ENCODE peak calls at places on chromosomes 2 and 18, in eight cellular contexts. O, X, N, K, U, V, A and I are unnamed samples.

GRCh38 chr2:19776941-19777514 is 124.8 kb downstream of the TTC32 start:
- ATAC-seq in O (no peak), X (no peak), N (no peak), K (no peak), U (no peak), V (no peak), A (no peak), I (no peak)

GRCh38 chr2:227576812-227577211 is 21.9 kb upstream of the SCYGR2 start:
- ATAC-seq in O (no peak), X (no peak), N (no peak), K (no peak), U (no peak), V (no peak), A (no peak), I (no peak)

GRCh38 chr2:68516051-68516771 is 48.8 kb downstream of the APLF start:
- ATAC-seq in O (no peak), X (no peak), N (no peak), K (no peak), U (no peak), V (no peak), A (no peak), I (no peak)

GRCh38 chr18:63079114-63079513 is 240.5 kb downstream of the BCL2 start:
- ATAC-seq in O (no peak), X (no peak), N (peak), K (no peak), U (peak), V (no peak), A (peak), I (no peak)

GRCh38 chr2:177355874-177356273 is 36.7 kb upstream of the AGPS start:
- ATAC-seq in O (no peak), X (no peak), N (no peak), K (no peak), U (no peak), V (no peak), A (no peak), I (no peak)

GRCh38 chr2:218290316-218291261 is 1.7 kb downstream of the TMBIM1 start:
- ATAC-seq in O (no peak), X (no peak), N (peak), K (no peak), U (no peak), V (no peak), A (no peak), I (no peak)

GRCh38 chr18:848062-848795 is 36.2 kb upstream of the YES1 start:
- ATAC-seq in O (no peak), X (peak), N (no peak), K (peak), U (no peak), V (peak), A (no peak), I (no peak)

GRCh38 chr2:240591226-240591625 is 4.7 kb downstream of the CAPN10 start:
- ATAC-seq in O (no peak), X (no peak), N (no peak), K (no peak), U (no peak), V (no peak), A (no peak), I (no peak)

GRCh38 chr2:163887182-163887581 is 151.4 kb upstream of the FIGN start:
- ATAC-seq in O (no peak), X (no peak), N (no peak), K (no peak), U (no peak), V (no peak), A (no peak), I (no peak)

GRCh38 chr18:51128533-51128932 is 68.9 kb downstream of the MEX3C start:
- ATAC-seq in O (no peak), X (no peak), N (no peak), K (no peak), U (no peak), V (no peak), A (no peak), I (no peak)

GRCh38 chr2:36708119-36708741 is 11.7 kb downstream of the VIT start:
- ATAC-seq in O (no peak), X (no peak), N (no peak), K (no peak), U (peak), V (no peak), A (no peak), I (peak)

GRCh38 chr18:35186491-35187034 is 54.3 kb upstream of the ZNF397 start:
- ATAC-seq in O (no peak), X (no peak), N (no peak), K (no peak), U (no peak), V (no peak), A (no peak), I (no peak)

GRCh38 chr2:18885457-18885856 is 296.1 kb upstream of the NT5C1B start:
- ATAC-seq in O (no peak), X (no peak), N (no peak), K (no peak), U (no peak), V (no peak), A (no peak), I (no peak)

GRCh38 chr2:46978696-46979095 is 63.1 kb upstream of the MCFD2 start:
- ATAC-seq in O (no peak), X (no peak), N (no peak), K (no peak), U (no peak), V (no peak), A (no peak), I (no peak)

GRCh38 chr2:42970151-42970550 is 177.8 kb upstream of the HAAO start:
- ATAC-seq in O (no peak), X (no peak), N (no peak), K (no peak), U (no peak), V (no peak), A (no peak), I (no peak)

GRCh38 chr2:241410739-241411176 is 54.7 kb downstream of the FARP2 start:
- ATAC-seq in O (no peak), X (no peak), N (no peak), K (peak), U (peak), V (peak), A (no peak), I (peak)

GRCh38 chr2:226299771-226300170 is 499.8 kb downstream of the IRS1 start:
- ATAC-seq in O (no peak), X (no peak), N (no peak), K (no peak), U (no peak), V (no peak), A (no peak), I (no peak)

GRCh38 chr2:132276571-132276981 is 114.8 kb upstream of the ANKRD30BL start:
- ATAC-seq in O (no peak), X (no peak), N (peak), K (no peak), U (no peak), V (no peak), A (no peak), I (no peak)

GRCh38 chr18:52995875-52996274 is 655.9 kb downstream of the DCC start:
- ATAC-seq in O (no peak), X (no peak), N (no peak), K (no peak), U (no peak), V (no peak), A (no peak), I (no peak)

GRCh38 chr2:109537565-109538221 is 76.1 kb downstream of the SEPTIN10 start:
- ATAC-seq in O (no peak), X (peak), N (no peak), K (no peak), U (no peak), V (no peak), A (no peak), I (no peak)

GRCh38 chr2:232998666-232998985 is 14.4 kb downstream of the NGEF start:
- ATAC-seq in O (peak), X (no peak), N (no peak), K (peak), U (no peak), V (no peak), A (no peak), I (no peak)

DNA sequence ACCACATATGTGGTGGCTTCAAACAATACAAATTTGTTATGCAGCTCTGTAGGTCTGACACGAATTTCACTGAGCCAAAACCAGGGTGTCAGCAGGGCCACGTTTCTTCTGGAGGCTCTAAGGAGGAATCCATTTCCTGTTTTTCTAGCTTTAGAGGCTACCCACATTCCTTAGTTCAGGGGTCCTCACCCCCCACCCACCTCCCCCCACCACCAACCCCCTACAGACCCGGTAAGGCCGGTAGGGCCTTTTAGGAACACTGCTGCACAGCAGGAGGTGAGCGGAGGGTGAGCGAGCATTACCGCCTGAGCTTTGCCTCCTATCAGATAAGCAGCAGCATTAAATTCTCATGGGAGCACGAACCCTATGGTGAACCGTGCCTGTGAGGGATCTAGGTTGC is 10.6 kb upstream of the SLC39A10 start:
- ATAC-seq in O (no peak), X (peak), N (no peak), K (no peak), U (no peak), V (peak), A (peak), I (no peak)
- H3K4me3 ChIP-seq in O (no peak), X (no peak), N (no peak), K (no peak), U (no peak), V (no peak), A (no peak), I (no peak)

GRCh38 chr2:26068602-26069298 is 34.9 kb downstream of the RAB10 start:
- ATAC-seq in O (no peak), X (no peak), N (peak), K (peak), U (peak), V (peak), A (no peak), I (no peak)
- TF ChIP-seq POLR2AphosphoS5 in O (no peak), X (no peak), N (no peak), K (no peak), U (peak), V (peak), A (no peak), I (no peak)

GRCh38 chr2:56874717-56875116 is 690.9 kb downstream of the CCDC85A start:
- ATAC-seq in O (peak), X (no peak), N (no peak), K (no peak), U (no peak), V (no peak), A (no peak), I (no peak)
- H3K4me3 ChIP-seq in O (no peak), X (no peak), N (no peak), K (no peak), U (no peak), V (no peak), A (no peak), I (no peak)

DNA sequence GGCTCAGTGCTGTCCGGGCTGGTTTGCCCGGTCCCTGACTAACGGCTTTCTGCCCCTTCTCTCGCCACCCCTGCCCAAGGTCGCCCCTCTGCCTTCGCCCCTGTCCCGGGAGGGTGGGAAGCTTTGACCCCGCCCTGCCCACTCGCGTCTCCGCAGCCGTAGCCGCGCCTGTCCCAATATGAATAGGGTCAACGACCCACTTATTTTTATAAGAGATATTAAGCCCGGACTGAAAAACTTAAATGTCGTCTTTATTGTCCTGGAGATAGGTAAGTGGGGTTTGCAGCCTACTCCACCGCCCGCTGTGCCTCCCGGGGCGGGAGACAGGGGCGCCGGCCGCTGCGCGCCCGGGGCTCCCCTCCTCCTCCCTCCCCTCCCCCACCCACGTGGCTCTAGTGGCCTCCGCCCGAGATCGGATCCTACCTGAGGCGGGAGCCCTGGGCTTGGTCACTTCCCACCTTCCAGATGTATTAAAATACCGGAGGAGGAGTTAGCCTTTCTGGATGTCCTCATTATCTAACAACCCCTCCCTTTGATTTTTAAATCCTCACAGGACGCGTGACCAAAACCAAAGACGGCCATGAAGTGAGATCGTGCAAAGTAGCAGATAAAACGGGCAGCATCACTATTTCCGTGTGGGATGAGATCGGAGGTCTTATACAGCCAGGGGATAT is 638 bp downstream of the NABP1 start:
- ATAC-seq in O (peak), X (peak), N (peak), K (peak), U (peak), V (peak), A (peak), I (peak)
- TF ChIP-seq POLR2AphosphoS5 in O (peak), X (no peak), N (peak), K (no peak), U (no peak), V (peak), A (no peak), I (no peak)

GRCh38 chr2:160199683-160200389 is at the start of gene ITGB6:
- ATAC-seq in O (no peak), X (no peak), N (no peak), K (no peak), U (no peak), V (no peak), A (no peak), I (no peak)
- H3K4me3 ChIP-seq in O (peak), X (no peak), N (no peak), K (no peak), U (no peak), V (no peak), A (no peak), I (no peak)

GRCh38 chr2:85698880-85699254 is 4.7 kb downstream of the GNLY start:
- ATAC-seq in O (no peak), X (peak), N (no peak), K (no peak), U (no peak), V (peak), A (no peak), I (no peak)

GRCh38 chr2:85699325-85699724 is 5.2 kb downstream of the GNLY start:
- ATAC-seq in O (no peak), X (no peak), N (no peak), K (no peak), U (peak), V (peak), A (peak), I (no peak)

GRCh38 chr2:85697096-85697495 is 2.9 kb downstream of the GNLY start:
- ATAC-seq in O (no peak), X (no peak), N (no peak), K (no peak), U (no peak), V (no peak), A (no peak), I (no peak)

GRCh38 chr2:85698184-85698879 is 4.2 kb downstream of the GNLY start:
- ATAC-seq in O (no peak), X (peak), N (no peak), K (no peak), U (no peak), V (peak), A (no peak), I (no peak)

GRCh38 chr2:85697716-85698115 is 3.6 kb downstream of the GNLY start:
- ATAC-seq in O (no peak), X (no peak), N (no peak), K (no peak), U (no peak), V (no peak), A (no peak), I (no peak)
- TF ChIP-seq POLR2AphosphoS5 in O (no peak), X (no peak), N (no peak), K (no peak), U (no peak), V (no peak), A (no peak), I (no peak)

DNA sequence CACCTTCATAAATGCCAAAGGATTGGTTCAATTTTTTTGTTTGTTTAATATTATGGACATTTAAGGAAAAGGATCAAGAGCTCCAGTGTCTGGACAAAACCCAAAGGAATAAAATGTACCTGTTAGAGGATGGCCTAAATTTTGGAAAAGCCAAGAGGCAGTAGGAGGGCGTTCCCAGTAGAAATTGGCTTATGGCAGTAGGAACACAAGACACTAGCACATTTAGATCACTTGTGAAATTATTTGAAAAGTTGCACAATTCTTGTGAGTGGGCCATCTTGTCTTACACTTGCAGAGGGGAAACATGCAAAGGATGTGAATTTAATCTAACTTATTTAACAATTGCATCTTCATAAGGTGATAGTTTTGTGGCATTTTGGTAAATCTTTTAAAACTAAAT is 3.2 kb downstream of the BZW1 start:
- ATAC-seq in O (no peak), X (no peak), N (no peak), K (no peak), U (no peak), V (no peak), A (no peak), I (peak)
- H3K4me3 ChIP-seq in O (no peak), X (no peak), N (peak), K (no peak), U (no peak), V (no peak), A (no peak), I (peak)

GRCh38 chr2:6955523-6956136 is 38.4 kb downstream of the RNF144A start:
- ATAC-seq in O (no peak), X (no peak), N (no peak), K (no peak), U (no peak), V (no peak), A (no peak), I (no peak)
- TF ChIP-seq POLR2AphosphoS5 in O (no peak), X (no peak), N (no peak), K (no peak), U (no peak), V (no peak), A (no peak), I (no peak)